ENCODE peak calls at places on chromosome 10, in eight cellular contexts. One of them, this sample, is unnamed.

GRCh38 chr10:102096449-102096848 is 23.7 kb downstream of the LDB1 start:
- DNase-seq in activated CD4-positive, alpha-beta T cell treated with anti-CD3 and anti-CD28 coated beads, Interleukin-2, amount 50 U/mL, for 1 hour: no peak
- DNase-seq in CD8-positive, alpha-beta T cell: no peak
- DNase-seq in GM04503: no peak
- DNase-seq in activated gamma-delta T cell treated with Interleukin-2 at 50 U/mL for 16 hours: no peak
- DNase-seq in neural crest cell: no peak
- DNase-seq in cardiac muscle cell: no peak
- DNase-seq in NCI-H187: no peak
- DNase-seq in this sample: no peak

GRCh38 chr10:98030093-98030821 is at the start of gene CRTAC1:
- DNase-seq in activated CD4-positive, alpha-beta T cell treated with anti-CD3 and anti-CD28 coated beads, Interleukin-2, amount 50 U/mL, for 1 hour: no peak
- DNase-seq in CD8-positive, alpha-beta T cell: no peak
- DNase-seq in GM04503: no peak
- DNase-seq in activated gamma-delta T cell treated with Interleukin-2 at 50 U/mL for 16 hours: no peak
- DNase-seq in neural crest cell: peak
- DNase-seq in cardiac muscle cell: peak
- DNase-seq in NCI-H187: peak
- DNase-seq in this sample: peak

GRCh38 chr10:111109506-111110242 is 32.8 kb downstream of the ADRA2A start:
- DNase-seq in activated CD4-positive, alpha-beta T cell treated with anti-CD3 and anti-CD28 coated beads, Interleukin-2, amount 50 U/mL, for 1 hour: no peak
- DNase-seq in CD8-positive, alpha-beta T cell: no peak
- DNase-seq in GM04503: no peak
- DNase-seq in activated gamma-delta T cell treated with Interleukin-2 at 50 U/mL for 16 hours: no peak
- DNase-seq in neural crest cell: no peak
- DNase-seq in cardiac muscle cell: no peak
- DNase-seq in NCI-H187: no peak
- DNase-seq in this sample: no peak

GRCh38 chr10:10699427-10699826 is 318.2 kb upstream of the CELF2 start:
- DNase-seq in activated CD4-positive, alpha-beta T cell treated with anti-CD3 and anti-CD28 coated beads, Interleukin-2, amount 50 U/mL, for 1 hour: no peak
- DNase-seq in CD8-positive, alpha-beta T cell: no peak
- DNase-seq in GM04503: no peak
- DNase-seq in activated gamma-delta T cell treated with Interleukin-2 at 50 U/mL for 16 hours: no peak
- DNase-seq in neural crest cell: no peak
- DNase-seq in cardiac muscle cell: no peak
- DNase-seq in NCI-H187: no peak
- DNase-seq in this sample: no peak

GRCh38 chr10:114266521-114266920 is 27.5 kb downstream of the VWA2 start:
- DNase-seq in activated CD4-positive, alpha-beta T cell treated with anti-CD3 and anti-CD28 coated beads, Interleukin-2, amount 50 U/mL, for 1 hour: no peak
- DNase-seq in CD8-positive, alpha-beta T cell: no peak
- DNase-seq in GM04503: no peak
- DNase-seq in activated gamma-delta T cell treated with Interleukin-2 at 50 U/mL for 16 hours: no peak
- DNase-seq in neural crest cell: no peak
- DNase-seq in cardiac muscle cell: no peak
- DNase-seq in NCI-H187: no peak
- DNase-seq in this sample: no peak

GRCh38 chr10:30476511-30476910 is 42.5 kb downstream of the MAP3K8 start:
- DNase-seq in activated CD4-positive, alpha-beta T cell treated with anti-CD3 and anti-CD28 coated beads, Interleukin-2, amount 50 U/mL, for 1 hour: no peak
- DNase-seq in CD8-positive, alpha-beta T cell: no peak
- DNase-seq in GM04503: no peak
- DNase-seq in activated gamma-delta T cell treated with Interleukin-2 at 50 U/mL for 16 hours: no peak
- DNase-seq in neural crest cell: no peak
- DNase-seq in cardiac muscle cell: no peak
- DNase-seq in NCI-H187: no peak
- DNase-seq in this sample: no peak

GRCh38 chr10:129870042-129870757 is 93.9 kb downstream of the EBF3 start:
- DNase-seq in activated CD4-positive, alpha-beta T cell treated with anti-CD3 and anti-CD28 coated beads, Interleukin-2, amount 50 U/mL, for 1 hour: no peak
- DNase-seq in CD8-positive, alpha-beta T cell: no peak
- DNase-seq in GM04503: no peak
- DNase-seq in activated gamma-delta T cell treated with Interleukin-2 at 50 U/mL for 16 hours: no peak
- DNase-seq in neural crest cell: no peak
- DNase-seq in cardiac muscle cell: no peak
- DNase-seq in NCI-H187: no peak
- DNase-seq in this sample: no peak

GRCh38 chr10:16904619-16905018 is 87.4 kb upstream of the RSU1 start:
- DNase-seq in activated CD4-positive, alpha-beta T cell treated with anti-CD3 and anti-CD28 coated beads, Interleukin-2, amount 50 U/mL, for 1 hour: no peak
- DNase-seq in CD8-positive, alpha-beta T cell: no peak
- DNase-seq in GM04503: peak
- DNase-seq in activated gamma-delta T cell treated with Interleukin-2 at 50 U/mL for 16 hours: no peak
- DNase-seq in neural crest cell: no peak
- DNase-seq in cardiac muscle cell: no peak
- DNase-seq in NCI-H187: no peak
- DNase-seq in this sample: no peak

GRCh38 chr10:45280113-45280512 is 35.3 kb downstream of the OR13A1 start:
- DNase-seq in activated CD4-positive, alpha-beta T cell treated with anti-CD3 and anti-CD28 coated beads, Interleukin-2, amount 50 U/mL, for 1 hour: no peak
- DNase-seq in CD8-positive, alpha-beta T cell: no peak
- DNase-seq in GM04503: no peak
- DNase-seq in activated gamma-delta T cell treated with Interleukin-2 at 50 U/mL for 16 hours: no peak
- DNase-seq in neural crest cell: no peak
- DNase-seq in cardiac muscle cell: no peak
- DNase-seq in NCI-H187: no peak
- DNase-seq in this sample: no peak

GRCh38 chr10:43867667-43868361 is 219.1 kb upstream of the ZNF32 start:
- DNase-seq in activated CD4-positive, alpha-beta T cell treated with anti-CD3 and anti-CD28 coated beads, Interleukin-2, amount 50 U/mL, for 1 hour: no peak
- DNase-seq in CD8-positive, alpha-beta T cell: no peak
- DNase-seq in GM04503: peak
- DNase-seq in activated gamma-delta T cell treated with Interleukin-2 at 50 U/mL for 16 hours: no peak
- DNase-seq in neural crest cell: no peak
- DNase-seq in cardiac muscle cell: no peak
- DNase-seq in NCI-H187: no peak
- DNase-seq in this sample: no peak

GRCh38 chr10:34528320-34528719 is 286.8 kb downstream of the PARD3 start:
- DNase-seq in activated CD4-positive, alpha-beta T cell treated with anti-CD3 and anti-CD28 coated beads, Interleukin-2, amount 50 U/mL, for 1 hour: no peak
- DNase-seq in CD8-positive, alpha-beta T cell: no peak
- DNase-seq in GM04503: peak
- DNase-seq in activated gamma-delta T cell treated with Interleukin-2 at 50 U/mL for 16 hours: no peak
- DNase-seq in neural crest cell: no peak
- DNase-seq in cardiac muscle cell: no peak
- DNase-seq in NCI-H187: peak
- DNase-seq in this sample: no peak

GRCh38 chr10:9342865-9343450 is 1288.5 kb downstream of the GATA3 start:
- DNase-seq in activated CD4-positive, alpha-beta T cell treated with anti-CD3 and anti-CD28 coated beads, Interleukin-2, amount 50 U/mL, for 1 hour: no peak
- DNase-seq in CD8-positive, alpha-beta T cell: no peak
- DNase-seq in GM04503: peak
- DNase-seq in activated gamma-delta T cell treated with Interleukin-2 at 50 U/mL for 16 hours: no peak
- DNase-seq in neural crest cell: no peak
- DNase-seq in cardiac muscle cell: peak
- DNase-seq in NCI-H187: no peak
- DNase-seq in this sample: no peak

GRCh38 chr10:7544203-7544602 is 122.6 kb downstream of the ITIH5 start:
- DNase-seq in activated CD4-positive, alpha-beta T cell treated with anti-CD3 and anti-CD28 coated beads, Interleukin-2, amount 50 U/mL, for 1 hour: no peak
- DNase-seq in CD8-positive, alpha-beta T cell: no peak
- DNase-seq in GM04503: no peak
- DNase-seq in activated gamma-delta T cell treated with Interleukin-2 at 50 U/mL for 16 hours: no peak
- DNase-seq in neural crest cell: no peak
- DNase-seq in cardiac muscle cell: no peak
- DNase-seq in NCI-H187: no peak
- DNase-seq in this sample: no peak

GRCh38 chr10:121043124-121043849 is 192.1 kb downstream of the WDR11 start:
- DNase-seq in activated CD4-positive, alpha-beta T cell treated with anti-CD3 and anti-CD28 coated beads, Interleukin-2, amount 50 U/mL, for 1 hour: no peak
- DNase-seq in CD8-positive, alpha-beta T cell: no peak
- DNase-seq in GM04503: no peak
- DNase-seq in activated gamma-delta T cell treated with Interleukin-2 at 50 U/mL for 16 hours: no peak
- DNase-seq in neural crest cell: peak
- DNase-seq in cardiac muscle cell: no peak
- DNase-seq in NCI-H187: no peak
- DNase-seq in this sample: no peak

GRCh38 chr10:59894114-59894513 is 12.2 kb downstream of the CCDC6 start:
- DNase-seq in activated CD4-positive, alpha-beta T cell treated with anti-CD3 and anti-CD28 coated beads, Interleukin-2, amount 50 U/mL, for 1 hour: no peak
- DNase-seq in CD8-positive, alpha-beta T cell: no peak
- DNase-seq in GM04503: peak
- DNase-seq in activated gamma-delta T cell treated with Interleukin-2 at 50 U/mL for 16 hours: no peak
- DNase-seq in neural crest cell: no peak
- DNase-seq in cardiac muscle cell: no peak
- DNase-seq in NCI-H187: no peak
- DNase-seq in this sample: peak

GRCh38 chr10:22740180-22740579 is 25.8 kb upstream of the PIP4K2A start:
- DNase-seq in activated CD4-positive, alpha-beta T cell treated with anti-CD3 and anti-CD28 coated beads, Interleukin-2, amount 50 U/mL, for 1 hour: no peak
- DNase-seq in CD8-positive, alpha-beta T cell: no peak
- DNase-seq in GM04503: no peak
- DNase-seq in activated gamma-delta T cell treated with Interleukin-2 at 50 U/mL for 16 hours: no peak
- DNase-seq in neural crest cell: no peak
- DNase-seq in cardiac muscle cell: no peak
- DNase-seq in NCI-H187: no peak
- DNase-seq in this sample: no peak

GRCh38 chr10:103921750-103922195 is 3.8 kb upstream of the STN1 start:
- DNase-seq in activated CD4-positive, alpha-beta T cell treated with anti-CD3 and anti-CD28 coated beads, Interleukin-2, amount 50 U/mL, for 1 hour: no peak
- DNase-seq in CD8-positive, alpha-beta T cell: no peak
- DNase-seq in GM04503: no peak
- DNase-seq in activated gamma-delta T cell treated with Interleukin-2 at 50 U/mL for 16 hours: no peak
- DNase-seq in neural crest cell: peak
- DNase-seq in cardiac muscle cell: peak
- DNase-seq in NCI-H187: no peak
- DNase-seq in this sample: no peak

GRCh38 chr10:28849821-28850220 is 172.5 kb downstream of the BAMBI start:
- DNase-seq in activated CD4-positive, alpha-beta T cell treated with anti-CD3 and anti-CD28 coated beads, Interleukin-2, amount 50 U/mL, for 1 hour: no peak
- DNase-seq in CD8-positive, alpha-beta T cell: no peak
- DNase-seq in GM04503: no peak
- DNase-seq in activated gamma-delta T cell treated with Interleukin-2 at 50 U/mL for 16 hours: no peak
- DNase-seq in neural crest cell: no peak
- DNase-seq in cardiac muscle cell: no peak
- DNase-seq in NCI-H187: no peak
- DNase-seq in this sample: no peak

GRCh38 chr10:61164458-61165160 is 220.6 kb upstream of the RHOBTB1 start:
- DNase-seq in activated CD4-positive, alpha-beta T cell treated with anti-CD3 and anti-CD28 coated beads, Interleukin-2, amount 50 U/mL, for 1 hour: no peak
- DNase-seq in CD8-positive, alpha-beta T cell: no peak
- DNase-seq in GM04503: no peak
- DNase-seq in activated gamma-delta T cell treated with Interleukin-2 at 50 U/mL for 16 hours: no peak
- DNase-seq in neural crest cell: no peak
- DNase-seq in cardiac muscle cell: no peak
- DNase-seq in NCI-H187: no peak
- DNase-seq in this sample: no peak

GRCh38 chr10:59068581-59069191 is 107.8 kb upstream of the PHYHIPL start:
- DNase-seq in activated CD4-positive, alpha-beta T cell treated with anti-CD3 and anti-CD28 coated beads, Interleukin-2, amount 50 U/mL, for 1 hour: no peak
- DNase-seq in CD8-positive, alpha-beta T cell: no peak
- DNase-seq in GM04503: no peak
- DNase-seq in activated gamma-delta T cell treated with Interleukin-2 at 50 U/mL for 16 hours: no peak
- DNase-seq in neural crest cell: no peak
- DNase-seq in cardiac muscle cell: no peak
- DNase-seq in NCI-H187: no peak
- DNase-seq in this sample: no peak

GRCh38 chr10:35005868-35006267 is 84.3 kb downstream of the CUL2 start:
- DNase-seq in activated CD4-positive, alpha-beta T cell treated with anti-CD3 and anti-CD28 coated beads, Interleukin-2, amount 50 U/mL, for 1 hour: no peak
- DNase-seq in CD8-positive, alpha-beta T cell: no peak
- DNase-seq in GM04503: peak
- DNase-seq in activated gamma-delta T cell treated with Interleukin-2 at 50 U/mL for 16 hours: no peak
- DNase-seq in neural crest cell: no peak
- DNase-seq in cardiac muscle cell: no peak
- DNase-seq in NCI-H187: no peak
- DNase-seq in this sample: no peak

GRCh38 chr10:64071218-64071617 is 550.0 kb downstream of the REEP3 start:
- DNase-seq in activated CD4-positive, alpha-beta T cell treated with anti-CD3 and anti-CD28 coated beads, Interleukin-2, amount 50 U/mL, for 1 hour: no peak
- DNase-seq in CD8-positive, alpha-beta T cell: no peak
- DNase-seq in GM04503: peak
- DNase-seq in activated gamma-delta T cell treated with Interleukin-2 at 50 U/mL for 16 hours: no peak
- DNase-seq in neural crest cell: no peak
- DNase-seq in cardiac muscle cell: no peak
- DNase-seq in NCI-H187: no peak
- DNase-seq in this sample: no peak

GRCh38 chr10:48655426-48656240 is 29.0 kb upstream of the WDFY4 start:
- DNase-seq in activated CD4-positive, alpha-beta T cell treated with anti-CD3 and anti-CD28 coated beads, Interleukin-2, amount 50 U/mL, for 1 hour: no peak
- DNase-seq in CD8-positive, alpha-beta T cell: no peak
- DNase-seq in GM04503: no peak
- DNase-seq in activated gamma-delta T cell treated with Interleukin-2 at 50 U/mL for 16 hours: no peak
- DNase-seq in neural crest cell: no peak
- DNase-seq in cardiac muscle cell: no peak
- DNase-seq in NCI-H187: no peak
- DNase-seq in this sample: peak